ENCODE peak calls at places on chromosomes 7 and 10, in five cellular contexts. One of them, this sample, is unnamed.
A peak's percentile ranks its signal among the peaks of the same experiment; 100 is the strongest.

GRCh38 chr7:83339927-83340326 is 177.2 kb upstream of the PCLO start:
- DNase-seq in A549: no peak
- DNase-seq in IMR-90: no peak
- DNase-seq in RWPE1: no peak
- DNase-seq in fibroblast of the aortic adventitia: no peak
- DNase-seq in this sample: no peak

GRCh38 chr7:40220421-40220911 is 85.7 kb downstream of the SUGCT start:
- DNase-seq in RWPE1: no peak
- DNase-seq in fibroblast of the aortic adventitia: peak; percentile 50
- DNase-seq in A549: no peak
- DNase-seq in IMR-90: peak; percentile 47
- DNase-seq in this sample: peak; percentile 47

GRCh38 chr7:149846021-149846420 is 7.8 kb downstream of the ZNF862 start:
- DNase-seq in IMR-90: no peak
- DNase-seq in RWPE1: no peak
- DNase-seq in A549: no peak
- DNase-seq in fibroblast of the aortic adventitia: no peak
- DNase-seq in this sample: no peak

GRCh38 chr7:132738254-132738653 is 162.0 kb upstream of the PLXNA4 start:
- DNase-seq in RWPE1: peak; percentile 93
- DNase-seq in A549: peak; percentile 40
- DNase-seq in fibroblast of the aortic adventitia: peak; percentile 97
- DNase-seq in IMR-90: peak; percentile 92
- DNase-seq in this sample: peak; percentile 95

GRCh38 chr10:17749890-17750289 is 2.1 kb upstream of the TMEM236 start:
- DNase-seq in A549: no peak
- DNase-seq in RWPE1: no peak
- DNase-seq in fibroblast of the aortic adventitia: no peak
- DNase-seq in IMR-90: no peak
- DNase-seq in this sample: no peak

GRCh38 chr7:2517004-2517403 is 2.6 kb upstream of the LFNG start:
- DNase-seq in RWPE1: peak; percentile 32
- DNase-seq in A549: no peak
- DNase-seq in IMR-90: peak; percentile 93
- DNase-seq in fibroblast of the aortic adventitia: peak; percentile 78
- DNase-seq in this sample: peak; percentile 87

GRCh38 chr7:19117081-19117869 is at the start of gene TWIST1:
- DNase-seq in IMR-90: peak; percentile 94
- DNase-seq in RWPE1: peak; percentile 58
- DNase-seq in fibroblast of the aortic adventitia: peak; percentile 85
- DNase-seq in A549: peak; percentile 41
- DNase-seq in this sample: peak; percentile 91

GRCh38 chr10:5958077-5958476 is 19.3 kb downstream of the IL15RA start:
- DNase-seq in fibroblast of the aortic adventitia: peak; percentile 75
- DNase-seq in IMR-90: peak; percentile 95
- DNase-seq in RWPE1: no peak
- DNase-seq in A549: no peak
- DNase-seq in this sample: peak; percentile 42

GRCh38 chr7:155489158-155489840 is 31.4 kb downstream of the EN2 start:
- DNase-seq in IMR-90: no peak
- DNase-seq in fibroblast of the aortic adventitia: no peak
- DNase-seq in RWPE1: no peak
- DNase-seq in A549: no peak
- DNase-seq in this sample: no peak

GRCh38 chr7:129376076-129376777 is 58.0 kb upstream of the STRIP2 start:
- DNase-seq in A549: peak; percentile 61
- DNase-seq in RWPE1: peak; percentile 18
- DNase-seq in IMR-90: peak; percentile 43
- DNase-seq in fibroblast of the aortic adventitia: peak; percentile 40
- DNase-seq in this sample: peak; percentile 49

GRCh38 chr7:102979670-102980069 is 66.9 kb downstream of the LRRC17 start:
- DNase-seq in fibroblast of the aortic adventitia: no peak
- DNase-seq in A549: no peak
- DNase-seq in IMR-90: no peak
- DNase-seq in RWPE1: no peak
- DNase-seq in this sample: no peak

GRCh38 chr7:136045181-136045580 is 68.0 kb upstream of the MTPN start:
- DNase-seq in fibroblast of the aortic adventitia: no peak
- DNase-seq in IMR-90: no peak
- DNase-seq in A549: no peak
- DNase-seq in RWPE1: no peak
- DNase-seq in this sample: no peak

GRCh38 chr7:27176962-27177794 is 3.1 kb upstream of the HOXA10 start:
- DNase-seq in IMR-90: no peak
- DNase-seq in A549: no peak
- DNase-seq in fibroblast of the aortic adventitia: no peak
- DNase-seq in RWPE1: no peak
- DNase-seq in this sample: no peak

GRCh38 chr10:101889256-101890210 is 45.9 kb upstream of the KCNIP2 start:
- DNase-seq in RWPE1: peak; percentile 72
- DNase-seq in fibroblast of the aortic adventitia: peak; percentile 85
- DNase-seq in IMR-90: peak; percentile 78
- DNase-seq in A549: peak; percentile 73
- DNase-seq in this sample: peak; percentile 88

GRCh38 chr10:54796876-54797275 is 4.2 kb downstream of the PCDH15 start:
- DNase-seq in A549: no peak
- DNase-seq in fibroblast of the aortic adventitia: no peak
- DNase-seq in IMR-90: no peak
- DNase-seq in RWPE1: no peak
- DNase-seq in this sample: no peak

GRCh38 chr10:32059472-32059871 is 3.2 kb upstream of the KIF5B start:
- DNase-seq in RWPE1: no peak
- DNase-seq in fibroblast of the aortic adventitia: no peak
- DNase-seq in A549: no peak
- DNase-seq in IMR-90: no peak
- DNase-seq in this sample: no peak

GRCh38 chr7:16598015-16598414 is 47.5 kb downstream of the ANKMY2 start:
- DNase-seq in IMR-90: no peak
- DNase-seq in A549: no peak
- DNase-seq in RWPE1: no peak
- DNase-seq in fibroblast of the aortic adventitia: no peak
- DNase-seq in this sample: no peak

GRCh38 chr10:72503241-72503640 is 122.6 kb downstream of the MICU1 start:
- DNase-seq in A549: no peak
- DNase-seq in fibroblast of the aortic adventitia: peak; percentile 67
- DNase-seq in IMR-90: peak; percentile 69
- DNase-seq in RWPE1: no peak
- DNase-seq in this sample: peak; percentile 77

GRCh38 chr10:57716884-57717283 is 550.8 kb downstream of the IPMK start:
- DNase-seq in fibroblast of the aortic adventitia: peak; percentile 50
- DNase-seq in A549: peak; percentile 54
- DNase-seq in RWPE1: peak; percentile 10
- DNase-seq in IMR-90: peak; percentile 32
- DNase-seq in this sample: peak; percentile 72

GRCh38 chr7:39621261-39621660 is 2.1 kb upstream of the RALA start:
- DNase-seq in RWPE1: peak; percentile 45
- DNase-seq in IMR-90: peak; percentile 97
- DNase-seq in fibroblast of the aortic adventitia: peak; percentile 74
- DNase-seq in A549: no peak
- DNase-seq in this sample: peak; percentile 95

GRCh38 chr10:20091698-20092097 is 275.5 kb downstream of the PLXDC2 start:
- DNase-seq in IMR-90: no peak
- DNase-seq in RWPE1: no peak
- DNase-seq in A549: no peak
- DNase-seq in fibroblast of the aortic adventitia: no peak
- DNase-seq in this sample: no peak

GRCh38 chr7:30760514-30761213 is 8.7 kb downstream of the INMT start:
- DNase-seq in RWPE1: no peak
- DNase-seq in fibroblast of the aortic adventitia: no peak
- DNase-seq in A549: no peak
- DNase-seq in IMR-90: no peak
- DNase-seq in this sample: no peak

GRCh38 chr7:12638851-12639467 is 48.5 kb upstream of the ARL4A start:
- DNase-seq in A549: peak; percentile 46
- DNase-seq in RWPE1: peak; percentile 42
- DNase-seq in IMR-90: peak; percentile 54
- DNase-seq in fibroblast of the aortic adventitia: peak; percentile 62
- DNase-seq in this sample: peak; percentile 49

GRCh38 chr7:76086070-76086469 is 38.2 kb downstream of the MDH2 start:
- DNase-seq in RWPE1: peak; percentile 26
- DNase-seq in A549: no peak
- DNase-seq in IMR-90: peak; percentile 59
- DNase-seq in fibroblast of the aortic adventitia: peak; percentile 28
- DNase-seq in this sample: no peak

GRCh38 chr7:139948587-139948986 is 114.2 kb downstream of the PARP12 start:
- DNase-seq in IMR-90: no peak
- DNase-seq in A549: no peak
- DNase-seq in fibroblast of the aortic adventitia: no peak
- DNase-seq in RWPE1: no peak
- DNase-seq in this sample: no peak

GRCh38 chr7:130154501-130155317 is 50.5 kb downstream of the TMEM209 start:
- DNase-seq in IMR-90: no peak
- DNase-seq in A549: no peak
- DNase-seq in RWPE1: no peak
- DNase-seq in fibroblast of the aortic adventitia: no peak
- DNase-seq in this sample: no peak

GRCh38 chr10:23354630-23355343 is 10.2 kb upstream of the C10orf67 start:
- DNase-seq in IMR-90: no peak
- DNase-seq in A549: no peak
- DNase-seq in fibroblast of the aortic adventitia: no peak
- DNase-seq in RWPE1: no peak
- DNase-seq in this sample: no peak

GRCh38 chr7:128948976-128949760 is 11.4 kb downstream of the IRF5 start:
- DNase-seq in fibroblast of the aortic adventitia: peak; percentile 16
- DNase-seq in IMR-90: no peak
- DNase-seq in A549: no peak
- DNase-seq in RWPE1: no peak
- DNase-seq in this sample: peak; percentile 60

GRCh38 chr10:6228647-6229046 is 25.9 kb downstream of the PFKFB3 start:
- DNase-seq in A549: no peak
- DNase-seq in IMR-90: no peak
- DNase-seq in RWPE1: no peak
- DNase-seq in fibroblast of the aortic adventitia: peak; percentile 54
- DNase-seq in this sample: no peak

GRCh38 chr7:159049266-159050025 is 95.2 kb downstream of the VIPR2 start:
- DNase-seq in RWPE1: no peak
- DNase-seq in IMR-90: no peak
- DNase-seq in A549: no peak
- DNase-seq in fibroblast of the aortic adventitia: no peak
- DNase-seq in this sample: no peak

GRCh38 chr7:33640732-33641131 is 264.6 kb upstream of the BMPER start:
- DNase-seq in A549: no peak
- DNase-seq in fibroblast of the aortic adventitia: peak; percentile 4
- DNase-seq in IMR-90: peak; percentile 30
- DNase-seq in RWPE1: no peak
- DNase-seq in this sample: no peak

GRCh38 chr10:49023752-49024151 is 84.1 kb upstream of the LRRC18 start:
- DNase-seq in RWPE1: no peak
- DNase-seq in fibroblast of the aortic adventitia: peak; percentile 72
- DNase-seq in A549: no peak
- DNase-seq in IMR-90: peak; percentile 30
- DNase-seq in this sample: no peak

GRCh38 chr10:88664142-88664541 is at the start of gene LIPF:
- DNase-seq in RWPE1: no peak
- DNase-seq in fibroblast of the aortic adventitia: no peak
- DNase-seq in A549: no peak
- DNase-seq in IMR-90: no peak
- DNase-seq in this sample: no peak

GRCh38 chr7:38007096-38007495 is 86.7 kb downstream of the EPDR1 start:
- DNase-seq in IMR-90: no peak
- DNase-seq in RWPE1: no peak
- DNase-seq in A549: no peak
- DNase-seq in fibroblast of the aortic adventitia: no peak
- DNase-seq in this sample: no peak

GRCh38 chr7:6406121-6406520 is 41.6 kb downstream of the DAGLB start:
- DNase-seq in IMR-90: no peak
- DNase-seq in RWPE1: no peak
- DNase-seq in fibroblast of the aortic adventitia: no peak
- DNase-seq in A549: no peak
- DNase-seq in this sample: no peak

GRCh38 chr10:8187171-8187666 is 132.7 kb downstream of the GATA3 start:
- DNase-seq in A549: no peak
- DNase-seq in fibroblast of the aortic adventitia: peak; percentile 1
- DNase-seq in IMR-90: no peak
- DNase-seq in RWPE1: no peak
- DNase-seq in this sample: peak; percentile 4

GRCh38 chr7:116101709-116102108 is 71.1 kb upstream of the TFEC start:
- DNase-seq in A549: no peak
- DNase-seq in IMR-90: peak; percentile 65
- DNase-seq in fibroblast of the aortic adventitia: peak; percentile 55
- DNase-seq in RWPE1: no peak
- DNase-seq in this sample: peak; percentile 77

GRCh38 chr7:116093516-116094301 is 63.1 kb upstream of the TFEC start:
- DNase-seq in A549: no peak
- DNase-seq in RWPE1: no peak
- DNase-seq in IMR-90: no peak
- DNase-seq in fibroblast of the aortic adventitia: no peak
- DNase-seq in this sample: no peak

GRCh38 chr7:116098175-116098574 is 67.6 kb upstream of the TFEC start:
- DNase-seq in RWPE1: no peak
- DNase-seq in IMR-90: no peak
- DNase-seq in fibroblast of the aortic adventitia: no peak
- DNase-seq in A549: no peak
- DNase-seq in this sample: peak; percentile 21

GRCh38 chr7:116097365-116098009 is 66.9 kb upstream of the TFEC start:
- DNase-seq in IMR-90: peak; percentile 58
- DNase-seq in fibroblast of the aortic adventitia: peak; percentile 73
- DNase-seq in A549: peak; percentile 77
- DNase-seq in RWPE1: peak; percentile 54
- DNase-seq in this sample: peak; percentile 96
- TF ChIP-seq CTCF in IMR-90: no peak
- TF ChIP-seq CTCF in fibroblast of the aortic adventitia: peak; percentile 42
- TF ChIP-seq CTCF in A549: no peak
- TF ChIP-seq CTCF in RWPE1: peak; percentile 28
- TF ChIP-seq CTCF in this sample: peak; percentile 25

DNA sequence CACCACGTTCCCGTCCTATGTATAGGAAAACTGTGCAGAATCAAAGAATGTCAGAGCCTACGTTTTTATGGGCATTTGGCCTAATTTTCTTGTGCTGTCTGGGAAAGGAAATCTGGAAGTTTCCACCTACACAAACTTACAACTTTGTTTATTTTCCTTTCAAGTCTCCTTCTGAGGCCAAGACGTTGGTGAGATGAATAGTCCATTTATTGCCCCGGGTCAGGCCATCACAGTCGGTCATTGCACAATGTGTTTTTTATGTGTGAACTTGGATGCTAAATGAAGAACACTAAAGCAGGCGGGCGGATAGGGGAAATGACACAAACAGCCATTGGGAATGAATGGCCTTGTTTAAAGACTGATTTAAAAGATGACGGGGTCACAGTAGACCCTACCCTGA is 38.6 kb downstream of the TRIL start:
- DNase-seq in fibroblast of the aortic adventitia: no peak
- DNase-seq in RWPE1: no peak
- DNase-seq in A549: no peak
- DNase-seq in IMR-90: peak; percentile 18
- DNase-seq in this sample: no peak
- TF ChIP-seq CTCF in fibroblast of the aortic adventitia: no peak
- TF ChIP-seq CTCF in RWPE1: no peak
- TF ChIP-seq CTCF in A549: no peak
- TF ChIP-seq CTCF in IMR-90: no peak
- TF ChIP-seq CTCF in this sample: no peak

GRCh38 chr7:131497454-131497853 is 59.0 kb downstream of the PODXL start:
- DNase-seq in A549: no peak
- DNase-seq in fibroblast of the aortic adventitia: no peak
- DNase-seq in RWPE1: no peak
- DNase-seq in IMR-90: no peak
- DNase-seq in this sample: no peak
- TF ChIP-seq CTCF in A549: no peak
- TF ChIP-seq CTCF in fibroblast of the aortic adventitia: no peak
- TF ChIP-seq CTCF in RWPE1: no peak
- TF ChIP-seq CTCF in IMR-90: no peak
- TF ChIP-seq CTCF in this sample: no peak

GRCh38 chr7:91866599-91867148 is 13.8 kb downstream of the MTERF1 start:
- DNase-seq in RWPE1: no peak
- DNase-seq in A549: no peak
- DNase-seq in IMR-90: no peak
- DNase-seq in fibroblast of the aortic adventitia: no peak
- DNase-seq in this sample: no peak
- TF ChIP-seq CTCF in RWPE1: no peak
- TF ChIP-seq CTCF in A549: no peak
- TF ChIP-seq CTCF in IMR-90: peak; percentile 4
- TF ChIP-seq CTCF in fibroblast of the aortic adventitia: no peak
- TF ChIP-seq CTCF in this sample: no peak